ENCODE peak calls at places on chromosomes 4 and X, in five cellular contexts. H, K, D, F and N are unnamed samples.

GRCh38 chr4:158667651-158668198 is 4.0 kb downstream of the C4orf46 start:
- DNase-seq in H (no peak), K (no peak), D (peak), F (no peak), N (peak)

GRCh38 chrX:51641421-51642021 is 22.8 kb upstream of the CENPVL3 start:
- DNase-seq in H (peak), K (no peak), D (peak), F (no peak), N (peak)

GRCh38 chrX:2696698-2697215 is 5.7 kb downstream of the CD99 start:
- DNase-seq in H (no peak), K (no peak), D (peak), F (no peak), N (peak)

GRCh38 chr4:71406459-71406963 is 67.7 kb downstream of the SLC4A4 start:
- DNase-seq in H (no peak), K (no peak), D (peak), F (no peak), N (no peak)

GRCh38 chr4:66404149-66404548 is 733.9 kb upstream of the EPHA5 start:
- DNase-seq in H (no peak), K (no peak), D (no peak), F (no peak), N (no peak)

GRCh38 chr4:149999485-150000074 is 78.7 kb upstream of the DCLK2 start:
- DNase-seq in H (peak), K (peak), D (peak), F (no peak), N (peak)

GRCh38 chr4:54076673-54077072 is 12.3 kb upstream of the CHIC2 start:
- DNase-seq in H (no peak), K (no peak), D (no peak), F (no peak), N (no peak)

GRCh38 chrX:134365923-134366322 is 94.0 kb upstream of the HPRT1 start:
- DNase-seq in H (no peak), K (no peak), D (no peak), F (no peak), N (no peak)

GRCh38 chr4:108982786-108983185 is 219.9 kb upstream of the ETNPPL start:
- DNase-seq in H (no peak), K (no peak), D (no peak), F (no peak), N (no peak)

GRCh38 chrX:136870064-136870463 is 10.5 kb downstream of the RBMX start:
- DNase-seq in H (no peak), K (no peak), D (no peak), F (no peak), N (no peak)

GRCh38 chr4:5976431-5976830 is 41.8 kb downstream of the C4orf50 start:
- DNase-seq in H (no peak), K (no peak), D (no peak), F (no peak), N (no peak)

GRCh38 chrX:44570524-44570923 is 27.9 kb upstream of the FUNDC1 start:
- DNase-seq in H (no peak), K (no peak), D (peak), F (no peak), N (no peak)

GRCh38 chr4:112119358-112119783 is 25.9 kb upstream of the FAM241A start:
- DNase-seq in H (no peak), K (no peak), D (no peak), F (no peak), N (no peak)

GRCh38 chrX:151009582-151009981 is 26.4 kb downstream of the HMGB3 start:
- DNase-seq in H (no peak), K (no peak), D (no peak), F (no peak), N (no peak)

GRCh38 chr4:123603165-123603564 is 206.6 kb downstream of the SPRY1 start:
- DNase-seq in H (no peak), K (no peak), D (peak), F (no peak), N (no peak)

GRCh38 chrX:57282568-57282967 is 3.9 kb upstream of the FAAH2 start:
- DNase-seq in H (no peak), K (no peak), D (no peak), F (no peak), N (no peak)

GRCh38 chrX:55451125-55451524 is 802 bp upstream of the MAGEH1 start:
- DNase-seq in H (no peak), K (no peak), D (no peak), F (no peak), N (no peak)

GRCh38 chrX:119573840-119574393 is 446 bp upstream of the UBE2A start:
- DNase-seq in H (peak), K (peak), D (no peak), F (peak), N (no peak)

GRCh38 chr4:156191382-156191781 is 237.7 kb upstream of the CTSO start:
- DNase-seq in H (no peak), K (no peak), D (no peak), F (no peak), N (no peak)

GRCh38 chr4:109748114-109748513 is 18.2 kb upstream of the PLA2G12A start:
- DNase-seq in H (no peak), K (no peak), D (no peak), F (no peak), N (no peak)

GRCh38 chr4:69743476-69744156 is 16.8 kb downstream of the SULT1B1 start:
- DNase-seq in H (no peak), K (no peak), D (no peak), F (no peak), N (no peak)

GRCh38 chr4:20015825-20016224 is 235.9 kb upstream of the SLIT2 start:
- DNase-seq in H (no peak), K (no peak), D (peak), F (no peak), N (no peak)

GRCh38 chr4:110163327-110164070 is 34.9 kb downstream of the ELOVL6 start:
- DNase-seq in H (peak), K (no peak), D (peak), F (no peak), N (peak)

GRCh38 chrX:41066391-41066790 is 18.9 kb upstream of the USP9X start:
- DNase-seq in H (no peak), K (no peak), D (no peak), F (no peak), N (no peak)

GRCh38 chrX:16785247-16786138 is 773 bp upstream of the TXLNG start:
- DNase-seq in H (no peak), K (no peak), D (no peak), F (peak), N (no peak)

GRCh38 chr4:8514391-8514790 is 65.8 kb upstream of the GPR78 start:
- DNase-seq in H (no peak), K (no peak), D (no peak), F (no peak), N (no peak)

GRCh38 chrX:16870861-16871584 is 861 bp upstream of the RBBP7 start:
- DNase-seq in H (no peak), K (peak), D (no peak), F (peak), N (peak)

GRCh38 chr4:8474856-8475255 is 34.3 kb downstream of the TRMT44 start:
- DNase-seq in H (no peak), K (no peak), D (no peak), F (no peak), N (no peak)

GRCh38 chr4:47251363-47252135 is 212.0 kb downstream of the COMMD8 start:
- DNase-seq in H (no peak), K (no peak), D (no peak), F (no peak), N (no peak)

GRCh38 chr4:138252551-138252950 is 10.4 kb upstream of the SLC7A11 start:
- DNase-seq in H (no peak), K (no peak), D (no peak), F (no peak), N (no peak)

GRCh38 chr4:51943221-51943620 is 76.9 kb downstream of the LRRC66 start:
- DNase-seq in H (no peak), K (no peak), D (no peak), F (no peak), N (no peak)

GRCh38 chr4:14771091-14771490 is 231.2 kb upstream of the CPEB2 start:
- DNase-seq in H (no peak), K (no peak), D (peak), F (no peak), N (no peak)

GRCh38 chr4:53987761-53988171 is 76.6 kb downstream of the CHIC2 start:
- DNase-seq in H (peak), K (no peak), D (peak), F (no peak), N (peak)

DNA sequence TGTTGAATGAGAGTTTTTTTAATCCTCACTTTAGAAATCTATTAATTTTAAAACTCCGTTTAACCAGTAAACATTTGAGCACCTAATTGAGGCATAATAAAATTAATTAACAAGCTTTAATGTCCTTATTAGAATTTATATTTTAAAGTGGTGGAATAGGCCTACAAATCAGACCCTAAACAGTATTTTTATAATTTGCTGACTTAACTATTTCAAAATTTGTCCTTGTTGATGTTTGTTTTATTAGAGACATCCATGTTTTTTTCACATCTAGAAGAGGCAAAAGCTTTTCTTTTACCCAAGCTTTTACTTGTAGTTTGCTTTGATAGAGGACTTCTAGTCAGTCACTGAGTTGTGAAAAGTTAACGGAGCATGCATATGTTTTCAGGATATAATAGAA is 3.8 kb downstream of the SAP30 start:
- DNase-seq in H (no peak), K (no peak), D (no peak), F (no peak), N (no peak)
- H3K4me3 ChIP-seq in H (no peak), K (no peak), D (no peak), F (no peak), N (no peak)

GRCh38 chrX:24662344-24662743 is 15.2 kb upstream of the PCYT1B start:
- DNase-seq in H (no peak), K (no peak), D (no peak), F (no peak), N (no peak)

GRCh38 chrX:24672701-24673190 is 21.0 kb upstream of the POLA1 start:
- DNase-seq in H (no peak), K (no peak), D (no peak), F (no peak), N (no peak)

GRCh38 chrX:24673424-24673823 is 20.3 kb upstream of the POLA1 start:
- DNase-seq in H (no peak), K (no peak), D (no peak), F (no peak), N (no peak)

DNA sequence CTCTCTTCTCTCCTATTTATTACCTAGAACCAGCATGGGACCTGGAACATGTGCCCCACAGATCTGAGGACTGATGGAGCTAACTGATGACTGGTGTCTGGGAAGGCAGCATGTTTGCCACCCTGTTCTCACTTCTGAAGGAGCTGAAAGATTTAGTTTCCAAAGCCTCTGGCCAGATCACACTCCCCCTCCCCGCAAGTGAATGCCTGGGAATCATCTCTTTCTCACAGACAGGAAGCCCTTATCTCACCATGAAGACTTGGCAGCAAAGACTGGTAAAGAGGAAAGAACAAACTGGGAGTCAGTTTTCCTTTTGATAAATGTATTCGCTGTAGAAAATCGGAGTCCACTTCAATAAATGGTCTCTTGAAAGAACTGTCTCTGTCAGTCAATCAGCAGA is 21.0 kb upstream of the PCYT1B start:
- DNase-seq in H (no peak), K (no peak), D (no peak), F (no peak), N (no peak)
- H3K27ac ChIP-seq in H (no peak), K (no peak), D (no peak), F (no peak), N (no peak)

GRCh38 chr4:146637853-146638800 is 566 bp upstream of the POU4F2 start:
- DNase-seq in H (no peak), K (no peak), D (no peak), F (no peak), N (no peak)
- H3K4me3 ChIP-seq in H (no peak), K (peak), D (no peak), F (no peak), N (no peak)

DNA sequence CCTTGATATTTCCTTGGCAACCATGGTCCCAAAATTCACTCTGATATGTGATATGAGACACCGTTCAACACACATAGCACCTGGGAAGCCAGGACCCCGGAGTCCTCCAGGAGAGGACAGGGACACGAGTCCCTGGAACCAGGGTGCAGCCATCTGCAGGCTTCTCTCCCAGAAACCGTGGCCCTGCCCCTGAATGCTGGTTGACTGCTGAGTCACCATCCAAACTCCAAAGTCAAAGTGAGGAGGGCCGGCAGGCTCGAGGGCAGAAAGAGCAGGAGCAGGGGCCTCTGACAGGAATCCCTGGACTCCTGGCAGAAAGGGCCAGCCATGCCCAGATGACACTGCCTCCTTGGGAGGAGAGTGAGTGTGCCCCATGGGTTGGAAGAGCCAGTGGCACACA is 6.9 kb upstream of the PNMA6A start:
- DNase-seq in H (no peak), K (no peak), D (no peak), F (no peak), N (no peak)
- H3K27ac ChIP-seq in H (no peak), K (no peak), D (no peak), F (no peak), N (no peak)

DNA sequence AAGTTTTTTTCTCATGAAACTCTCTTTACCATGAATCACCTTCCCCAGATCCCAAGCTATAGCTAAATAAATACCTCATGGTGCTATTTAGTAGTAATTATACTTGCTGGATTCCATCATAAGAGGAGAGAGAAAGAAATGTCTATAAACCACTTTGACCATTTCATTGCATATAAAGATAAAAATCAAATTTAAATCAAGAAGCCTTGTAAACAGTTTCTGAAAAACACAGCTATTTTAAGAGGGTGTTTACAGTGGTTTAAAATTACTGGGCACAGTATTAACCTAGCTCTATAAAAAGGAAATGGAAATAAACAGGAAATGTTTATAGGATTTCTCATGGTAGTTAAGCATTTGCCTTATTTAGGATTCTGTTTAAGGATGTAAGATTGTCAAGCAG is 637.9 kb downstream of the ADGRL3 start:
- DNase-seq in H (no peak), K (no peak), D (no peak), F (no peak), N (no peak)
- H3K4me3 ChIP-seq in H (no peak), K (no peak), D (no peak), F (no peak), N (no peak)

GRCh38 chrX:10615931-10616780 is 4.2 kb downstream of the MID1 start:
- DNase-seq in H (no peak), K (peak), D (peak), F (peak), N (peak)

GRCh38 chrX:10617964-10618342 is 2.4 kb downstream of the MID1 start:
- DNase-seq in H (no peak), K (no peak), D (no peak), F (no peak), N (no peak)

GRCh38 chrX:10618911-10619310 is 1.5 kb downstream of the MID1 start:
- DNase-seq in H (no peak), K (no peak), D (no peak), F (no peak), N (no peak)

GRCh38 chrX:10619311-10620015 is 922 bp downstream of the MID1 start:
- DNase-seq in H (no peak), K (no peak), D (no peak), F (no peak), N (no peak)

GRCh38 chrX:10617186-10617963 is 3.0 kb downstream of the MID1 start:
- DNase-seq in H (no peak), K (no peak), D (no peak), F (no peak), N (no peak)
- H3K27ac ChIP-seq in H (peak), K (peak), D (no peak), F (no peak), N (no peak)